ENCODE peak calls at places on chromosomes 12 and 14, in seven cellular contexts. One of them, this sample, is unnamed.

GRCh38 chr12:109458771-109459208 is 18.3 kb downstream of the KCTD10 start:
- DNase-seq in astrocyte of the cerebellum: no peak
- DNase-seq in cardiac muscle cell: no peak
- DNase-seq in activated T-cell treated with anti-CD3 and anti-CD28 coated beads for 1 hour: no peak
- DNase-seq in AG09309: no peak
- DNase-seq in anterior cingulate cortex: no peak
- DNase-seq in GM03348: no peak
- DNase-seq in this sample: no peak

GRCh38 chr12:132400011-132400641 is 70.7 kb upstream of the GALNT9 start:
- DNase-seq in activated T-cell treated with anti-CD3 and anti-CD28 coated beads for 1 hour: no peak
- DNase-seq in astrocyte of the cerebellum: no peak
- DNase-seq in AG09309: no peak
- DNase-seq in cardiac muscle cell: no peak
- DNase-seq in anterior cingulate cortex: no peak
- DNase-seq in GM03348: no peak
- DNase-seq in this sample: peak; percentile 21

GRCh38 chr14:37230551-37231194 is 32.9 kb downstream of the MIPOL1 start:
- DNase-seq in cardiac muscle cell: peak; percentile 87
- DNase-seq in GM03348: peak; percentile 66
- DNase-seq in activated T-cell treated with anti-CD3 and anti-CD28 coated beads for 1 hour: no peak
- DNase-seq in anterior cingulate cortex: peak; percentile 52
- DNase-seq in astrocyte of the cerebellum: peak; percentile 60
- DNase-seq in AG09309: peak; percentile 47
- DNase-seq in this sample: no peak

GRCh38 chr14:73850940-73851339 is 691 bp upstream of the PTGR2 start:
- DNase-seq in astrocyte of the cerebellum: no peak
- DNase-seq in GM03348: peak; percentile 11
- DNase-seq in anterior cingulate cortex: no peak
- DNase-seq in AG09309: no peak
- DNase-seq in cardiac muscle cell: no peak
- DNase-seq in activated T-cell treated with anti-CD3 and anti-CD28 coated beads for 1 hour: no peak
- DNase-seq in this sample: no peak

GRCh38 chr14:100591453-100592371 is 4.5 kb upstream of the BEGAIN start:
- DNase-seq in GM03348: no peak
- DNase-seq in AG09309: no peak
- DNase-seq in activated T-cell treated with anti-CD3 and anti-CD28 coated beads for 1 hour: no peak
- DNase-seq in cardiac muscle cell: no peak
- DNase-seq in astrocyte of the cerebellum: no peak
- DNase-seq in anterior cingulate cortex: no peak
- DNase-seq in this sample: peak; percentile 52

GRCh38 chr14:103161054-103161397 is 37.8 kb downstream of the TNFAIP2 start:
- DNase-seq in AG09309: no peak
- DNase-seq in cardiac muscle cell: no peak
- DNase-seq in GM03348: peak; percentile 53
- DNase-seq in astrocyte of the cerebellum: no peak
- DNase-seq in anterior cingulate cortex: no peak
- DNase-seq in activated T-cell treated with anti-CD3 and anti-CD28 coated beads for 1 hour: no peak
- DNase-seq in this sample: peak; percentile 47

GRCh38 chr12:1811281-1811947 is 9.0 kb upstream of the LRTM2 start:
- DNase-seq in anterior cingulate cortex: no peak
- DNase-seq in cardiac muscle cell: no peak
- DNase-seq in activated T-cell treated with anti-CD3 and anti-CD28 coated beads for 1 hour: peak; percentile 30
- DNase-seq in GM03348: no peak
- DNase-seq in astrocyte of the cerebellum: peak; percentile 5
- DNase-seq in AG09309: no peak
- DNase-seq in this sample: no peak

GRCh38 chr12:109541412-109541725 is 31.9 kb downstream of the MMAB start:
- DNase-seq in astrocyte of the cerebellum: no peak
- DNase-seq in activated T-cell treated with anti-CD3 and anti-CD28 coated beads for 1 hour: no peak
- DNase-seq in anterior cingulate cortex: no peak
- DNase-seq in AG09309: no peak
- DNase-seq in GM03348: no peak
- DNase-seq in cardiac muscle cell: no peak
- DNase-seq in this sample: no peak

GRCh38 chr12:726281-727140 is 25.9 kb upstream of the WNK1 start:
- DNase-seq in cardiac muscle cell: no peak
- DNase-seq in anterior cingulate cortex: no peak
- DNase-seq in GM03348: no peak
- DNase-seq in activated T-cell treated with anti-CD3 and anti-CD28 coated beads for 1 hour: no peak
- DNase-seq in AG09309: no peak
- DNase-seq in astrocyte of the cerebellum: no peak
- DNase-seq in this sample: no peak

GRCh38 chr12:123478762-123479161 is 20.8 kb downstream of the SNRNP35 start:
- DNase-seq in anterior cingulate cortex: peak; percentile 53
- DNase-seq in astrocyte of the cerebellum: no peak
- DNase-seq in activated T-cell treated with anti-CD3 and anti-CD28 coated beads for 1 hour: no peak
- DNase-seq in cardiac muscle cell: no peak
- DNase-seq in GM03348: no peak
- DNase-seq in AG09309: no peak
- DNase-seq in this sample: no peak

GRCh38 chr14:35333797-35334743 is 41.9 kb downstream of the PSMA6 start:
- DNase-seq in GM03348: no peak
- DNase-seq in anterior cingulate cortex: no peak
- DNase-seq in astrocyte of the cerebellum: no peak
- DNase-seq in cardiac muscle cell: no peak
- DNase-seq in activated T-cell treated with anti-CD3 and anti-CD28 coated beads for 1 hour: no peak
- DNase-seq in AG09309: no peak
- DNase-seq in this sample: no peak

GRCh38 chr14:51653855-51654548 is 2.3 kb downstream of the FRMD6 start:
- DNase-seq in anterior cingulate cortex: no peak
- DNase-seq in cardiac muscle cell: no peak
- DNase-seq in GM03348: no peak
- DNase-seq in activated T-cell treated with anti-CD3 and anti-CD28 coated beads for 1 hour: no peak
- DNase-seq in AG09309: no peak
- DNase-seq in astrocyte of the cerebellum: no peak
- DNase-seq in this sample: no peak

This sample was measured in right lobe of liver.